ENCODE peak calls at places on chromosome 11, in four cellular contexts. X is Right ventricle myocardium superior, C is bronchial epithelial cell, P is GM12865. S is an unnamed sample.

GRCh38 chr11:90286640-90287039 is 63.8 kb upstream of the CHORDC1 start:
- DNase-seq in X (no peak), C (no peak), P (no peak), S (no peak)

GRCh38 chr11:98365185-98365584 is 655.6 kb upstream of the CNTN5 start:
- DNase-seq in X (no peak), C (peak), P (no peak), S (no peak)

GRCh38 chr11:10350341-10350740 is 45.5 kb downstream of the ADM start:
- DNase-seq in X (no peak), C (peak), P (no peak), S (no peak)

GRCh38 chr11:30914143-30914762 is 328.1 kb upstream of the MPPED2 start:
- DNase-seq in X (peak), C (peak), P (peak), S (peak)

GRCh38 chr11:130720232-130720787 is 196.0 kb downstream of the SNX19 start:
- DNase-seq in X (no peak), C (peak), P (no peak), S (no peak)

GRCh38 chr11:114169321-114169749 is 109.8 kb downstream of the ZBTB16 start:
- DNase-seq in X (no peak), C (no peak), P (no peak), S (no peak)

GRCh38 chr11:2358754-2359444 is 18.2 kb upstream of the CD81 start:
- DNase-seq in X (no peak), C (no peak), P (peak), S (no peak)

GRCh38 chr11:126537492-126537891 is 182.0 kb downstream of the ST3GAL4 start:
- DNase-seq in X (no peak), C (no peak), P (no peak), S (no peak)

GRCh38 chr11:74434528-74434927 is 32.8 kb downstream of the KCNE3 start:
- DNase-seq in X (no peak), C (no peak), P (no peak), S (no peak)

GRCh38 chr11:112298535-112298934 is 37.9 kb upstream of the PLET1 start:
- DNase-seq in X (peak), C (no peak), P (no peak), S (no peak)

GRCh38 chr11:101470881-101471535 is 112.8 kb downstream of the TRPC6 start:
- DNase-seq in X (no peak), C (peak), P (no peak), S (no peak)

GRCh38 chr11:120229451-120230424 is 10.2 kb upstream of the POU2F3 start:
- DNase-seq in X (no peak), C (no peak), P (peak), S (no peak)

GRCh38 chr11:117825538-117826359 is 1.2 kb upstream of the FXYD2 start:
- DNase-seq in X (no peak), C (no peak), P (no peak), S (no peak)

GRCh38 chr11:10302294-10302743 is 2.6 kb upstream of the ADM start:
- DNase-seq in X (peak), C (no peak), P (no peak), S (no peak)

GRCh38 chr11:77299528-77299993 is 1.9 kb downstream of the GDPD4 start:
- DNase-seq in X (no peak), C (peak), P (no peak), S (peak)

GRCh38 chr11:60899021-60899936 is 7.1 kb downstream of the PRPF19 start:
- DNase-seq in X (no peak), C (peak), P (peak), S (no peak)

GRCh38 chr11:40274017-40274416 is 1185.4 kb downstream of the LRRC4C start:
- DNase-seq in X (no peak), C (no peak), P (no peak), S (no peak)

GRCh38 chr11:10906521-10906920 is 48.7 kb upstream of the ZBED5 start:
- DNase-seq in X (no peak), C (no peak), P (no peak), S (no peak)

GRCh38 chr11:29256580-29256979 is 760.2 kb downstream of the KCNA4 start:
- DNase-seq in X (no peak), C (no peak), P (peak), S (no peak)

GRCh38 chr11:27770576-27770975 is 70.3 kb upstream of the BDNF start:
- DNase-seq in X (no peak), C (peak), P (no peak), S (peak)

GRCh38 chr11:100687630-100688395 is 725 bp downstream of the ARHGAP42 start:
- DNase-seq in X (peak), C (peak), P (peak), S (no peak)

GRCh38 chr11:81005595-81005994 is 1564.8 kb upstream of the TENM4 start:
- DNase-seq in X (no peak), C (peak), P (no peak), S (peak)

GRCh38 chr11:114774599-114775365 is 96.5 kb downstream of the NXPE2 start:
- DNase-seq in X (no peak), C (peak), P (peak), S (no peak)

S was measured in epithelial cell of prostate.